ENCODE peak calls at places on chromosomes 16 and 17, in eight cellular contexts. One of them, this sample, is unnamed.

GRCh38 chr17:45131616-45132301 is 556 bp downstream of the PLCD3 start:
- DNase-seq in HCT116: no peak
- DNase-seq in BJ: no peak
- DNase-seq in NCI-H1930: peak
- DNase-seq in stimulated activated CD4-positive, alpha-beta T cell treated with anti-CD3 and anti-CD28 coated beads, Interleukin-1b, Interleukin-23, amount 100 ng/mL, for 24 hours: no peak
- DNase-seq in HT-29: peak
- DNase-seq in HCEC 1CT: no peak
- DNase-seq in Right ventricle myocardium superior: peak
- DNase-seq in this sample: no peak

GRCh38 chr16:66335704-66336329 is 30.7 kb upstream of the CDH5 start:
- DNase-seq in HCT116: no peak
- DNase-seq in BJ: no peak
- DNase-seq in NCI-H1930: peak
- DNase-seq in stimulated activated CD4-positive, alpha-beta T cell treated with anti-CD3 and anti-CD28 coated beads, Interleukin-1b, Interleukin-23, amount 100 ng/mL, for 24 hours: no peak
- DNase-seq in HT-29: no peak
- DNase-seq in HCEC 1CT: no peak
- DNase-seq in Right ventricle myocardium superior: peak
- DNase-seq in this sample: no peak

GRCh38 chr17:82859431-82860403 is 19.9 kb upstream of the ZNF750 start:
- DNase-seq in HCT116: peak
- DNase-seq in BJ: no peak
- DNase-seq in NCI-H1930: no peak
- DNase-seq in stimulated activated CD4-positive, alpha-beta T cell treated with anti-CD3 and anti-CD28 coated beads, Interleukin-1b, Interleukin-23, amount 100 ng/mL, for 24 hours: no peak
- DNase-seq in HT-29: peak
- DNase-seq in HCEC 1CT: peak
- DNase-seq in Right ventricle myocardium superior: peak
- DNase-seq in this sample: peak

GRCh38 chr17:72580321-72581127 is 459.7 kb downstream of the SOX9 start:
- DNase-seq in HCT116: no peak
- DNase-seq in BJ: no peak
- DNase-seq in NCI-H1930: no peak
- DNase-seq in stimulated activated CD4-positive, alpha-beta T cell treated with anti-CD3 and anti-CD28 coated beads, Interleukin-1b, Interleukin-23, amount 100 ng/mL, for 24 hours: no peak
- DNase-seq in HT-29: peak
- DNase-seq in HCEC 1CT: no peak
- DNase-seq in Right ventricle myocardium superior: no peak
- DNase-seq in this sample: peak

GRCh38 chr16:88558457-88559442 is 11.5 kb upstream of the ZC3H18 start:
- DNase-seq in HCT116: peak
- DNase-seq in BJ: no peak
- DNase-seq in NCI-H1930: peak
- DNase-seq in stimulated activated CD4-positive, alpha-beta T cell treated with anti-CD3 and anti-CD28 coated beads, Interleukin-1b, Interleukin-23, amount 100 ng/mL, for 24 hours: no peak
- DNase-seq in HT-29: peak
- DNase-seq in HCEC 1CT: peak
- DNase-seq in Right ventricle myocardium superior: peak
- DNase-seq in this sample: peak

GRCh38 chr17:33197342-33197741 is 95.8 kb downstream of the ASIC2 start:
- DNase-seq in HCT116: no peak
- DNase-seq in BJ: no peak
- DNase-seq in NCI-H1930: no peak
- DNase-seq in stimulated activated CD4-positive, alpha-beta T cell treated with anti-CD3 and anti-CD28 coated beads, Interleukin-1b, Interleukin-23, amount 100 ng/mL, for 24 hours: no peak
- DNase-seq in HT-29: no peak
- DNase-seq in HCEC 1CT: no peak
- DNase-seq in Right ventricle myocardium superior: no peak
- DNase-seq in this sample: no peak

GRCh38 chr17:82839617-82840292 is at the start of gene ZNF750:
- DNase-seq in HCT116: no peak
- DNase-seq in BJ: no peak
- DNase-seq in NCI-H1930: no peak
- DNase-seq in stimulated activated CD4-positive, alpha-beta T cell treated with anti-CD3 and anti-CD28 coated beads, Interleukin-1b, Interleukin-23, amount 100 ng/mL, for 24 hours: no peak
- DNase-seq in HT-29: no peak
- DNase-seq in HCEC 1CT: no peak
- DNase-seq in Right ventricle myocardium superior: no peak
- DNase-seq in this sample: no peak

GRCh38 chr16:70746040-70746707 is 54.8 kb downstream of the VAC14 start:
- DNase-seq in HCT116: peak
- DNase-seq in BJ: no peak
- DNase-seq in NCI-H1930: no peak
- DNase-seq in stimulated activated CD4-positive, alpha-beta T cell treated with anti-CD3 and anti-CD28 coated beads, Interleukin-1b, Interleukin-23, amount 100 ng/mL, for 24 hours: no peak
- DNase-seq in HT-29: peak
- DNase-seq in HCEC 1CT: peak
- DNase-seq in Right ventricle myocardium superior: peak
- DNase-seq in this sample: peak

GRCh38 chr17:58631523-58632323 is 60.1 kb downstream of the TEX14 start:
- DNase-seq in HCT116: peak
- DNase-seq in BJ: peak
- DNase-seq in NCI-H1930: peak
- DNase-seq in stimulated activated CD4-positive, alpha-beta T cell treated with anti-CD3 and anti-CD28 coated beads, Interleukin-1b, Interleukin-23, amount 100 ng/mL, for 24 hours: peak
- DNase-seq in HT-29: peak
- DNase-seq in HCEC 1CT: peak
- DNase-seq in Right ventricle myocardium superior: peak
- DNase-seq in this sample: peak

GRCh38 chr17:11909348-11909747 is 87.9 kb downstream of the ZNF18 start:
- DNase-seq in HCT116: no peak
- DNase-seq in BJ: no peak
- DNase-seq in NCI-H1930: no peak
- DNase-seq in stimulated activated CD4-positive, alpha-beta T cell treated with anti-CD3 and anti-CD28 coated beads, Interleukin-1b, Interleukin-23, amount 100 ng/mL, for 24 hours: no peak
- DNase-seq in HT-29: no peak
- DNase-seq in HCEC 1CT: no peak
- DNase-seq in Right ventricle myocardium superior: no peak
- DNase-seq in this sample: no peak

GRCh38 chr17:46194393-46195216 is 1.4 kb upstream of the KANSL1 start:
- DNase-seq in HCT116: peak
- DNase-seq in BJ: no peak
- DNase-seq in NCI-H1930: no peak
- DNase-seq in stimulated activated CD4-positive, alpha-beta T cell treated with anti-CD3 and anti-CD28 coated beads, Interleukin-1b, Interleukin-23, amount 100 ng/mL, for 24 hours: no peak
- DNase-seq in HT-29: peak
- DNase-seq in HCEC 1CT: peak
- DNase-seq in Right ventricle myocardium superior: no peak
- DNase-seq in this sample: peak

GRCh38 chr16:19291459-19291858 is 5.9 kb downstream of the CLEC19A start:
- DNase-seq in HCT116: no peak
- DNase-seq in BJ: no peak
- DNase-seq in NCI-H1930: no peak
- DNase-seq in stimulated activated CD4-positive, alpha-beta T cell treated with anti-CD3 and anti-CD28 coated beads, Interleukin-1b, Interleukin-23, amount 100 ng/mL, for 24 hours: no peak
- DNase-seq in HT-29: peak
- DNase-seq in HCEC 1CT: peak
- DNase-seq in Right ventricle myocardium superior: peak
- DNase-seq in this sample: peak

GRCh38 chr17:36921131-36921851 is 16.0 kb upstream of the LHX1 start:
- DNase-seq in HCT116: peak
- DNase-seq in BJ: no peak
- DNase-seq in NCI-H1930: no peak
- DNase-seq in stimulated activated CD4-positive, alpha-beta T cell treated with anti-CD3 and anti-CD28 coated beads, Interleukin-1b, Interleukin-23, amount 100 ng/mL, for 24 hours: peak
- DNase-seq in HT-29: peak
- DNase-seq in HCEC 1CT: no peak
- DNase-seq in Right ventricle myocardium superior: no peak
- DNase-seq in this sample: no peak

GRCh38 chr17:81684442-81684911 is 666 bp downstream of the HGS start:
- DNase-seq in HCT116: no peak
- DNase-seq in BJ: no peak
- DNase-seq in NCI-H1930: no peak
- DNase-seq in stimulated activated CD4-positive, alpha-beta T cell treated with anti-CD3 and anti-CD28 coated beads, Interleukin-1b, Interleukin-23, amount 100 ng/mL, for 24 hours: no peak
- DNase-seq in HT-29: no peak
- DNase-seq in HCEC 1CT: no peak
- DNase-seq in Right ventricle myocardium superior: no peak
- DNase-seq in this sample: peak

GRCh38 chr16:9859706-9860105 is 322.5 kb downstream of the GRIN2A start:
- DNase-seq in HCT116: no peak
- DNase-seq in BJ: no peak
- DNase-seq in NCI-H1930: no peak
- DNase-seq in stimulated activated CD4-positive, alpha-beta T cell treated with anti-CD3 and anti-CD28 coated beads, Interleukin-1b, Interleukin-23, amount 100 ng/mL, for 24 hours: no peak
- DNase-seq in HT-29: no peak
- DNase-seq in HCEC 1CT: no peak
- DNase-seq in Right ventricle myocardium superior: no peak
- DNase-seq in this sample: no peak

GRCh38 chr16:64910351-64910750 is 211.5 kb downstream of the CDH11 start:
- DNase-seq in HCT116: no peak
- DNase-seq in BJ: peak
- DNase-seq in NCI-H1930: no peak
- DNase-seq in stimulated activated CD4-positive, alpha-beta T cell treated with anti-CD3 and anti-CD28 coated beads, Interleukin-1b, Interleukin-23, amount 100 ng/mL, for 24 hours: no peak
- DNase-seq in HT-29: no peak
- DNase-seq in HCEC 1CT: peak
- DNase-seq in Right ventricle myocardium superior: peak
- DNase-seq in this sample: no peak

GRCh38 chr16:66324785-66325184 is 41.7 kb upstream of the CDH5 start:
- DNase-seq in HCT116: peak
- DNase-seq in BJ: no peak
- DNase-seq in NCI-H1930: peak
- DNase-seq in stimulated activated CD4-positive, alpha-beta T cell treated with anti-CD3 and anti-CD28 coated beads, Interleukin-1b, Interleukin-23, amount 100 ng/mL, for 24 hours: no peak
- DNase-seq in HT-29: peak
- DNase-seq in HCEC 1CT: peak
- DNase-seq in Right ventricle myocardium superior: no peak
- DNase-seq in this sample: no peak

This sample was measured in small intestine.